ENCODE peak calls at places on chromosomes 16 and 17, in four cellular contexts. A, R, H and D are unnamed samples.

GRCh38 chr17:42002792-42003301 is 14.4 kb downstream of the DNAJC7 start:
- DNase-seq in A (peak), R (no peak), H (no peak), D (peak)

GRCh38 chr16:6165330-6165984 is 1067.9 kb upstream of the EEF2KMT start:
- DNase-seq in R (no peak), A (peak), H (no peak), D (no peak)

GRCh38 chr16:2858245-2859025 is 465 bp upstream of the PRSS22 start:
- DNase-seq in A (no peak), R (peak), H (no peak), D (no peak)

GRCh38 chr16:78775161-78775561 is 675.7 kb downstream of the WWOX start:
- DNase-seq in A (no peak), R (no peak), H (no peak), D (no peak)

GRCh38 chr16:54281535-54282201 is 4.9 kb downstream of the IRX3 start:
- DNase-seq in R (peak), H (no peak), A (no peak), D (no peak)

GRCh38 chr16:67237396-67238277 is 9.6 kb downstream of the FHOD1 start:
- DNase-seq in H (no peak), A (no peak), R (no peak), D (no peak)

GRCh38 chr17:9676084-9676483 is 30.8 kb downstream of the USP43 start:
- DNase-seq in R (no peak), H (no peak), A (peak), D (no peak)

GRCh38 chr16:2242598-2242997 is 6.4 kb downstream of the DNASE1L2 start:
- DNase-seq in A (no peak), R (no peak), H (no peak), D (no peak)

GRCh38 chr17:82297280-82297803 is 20.1 kb downstream of the CD7 start:
- DNase-seq in R (no peak), H (peak), A (peak), D (peak)

GRCh38 chr17:13114601-13115024 is 96.8 kb upstream of the ELAC2 start:
- DNase-seq in R (peak), H (peak), A (peak), D (no peak)

GRCh38 chr17:41489531-41489930 is at the start of gene KRT36:
- DNase-seq in R (no peak), H (no peak), A (no peak), D (no peak)

GRCh38 chr17:50903604-50904521 is 37.7 kb upstream of the TOB1 start:
- DNase-seq in R (no peak), A (no peak), H (no peak), D (no peak)

GRCh38 chr16:28616636-28617035 is 6.8 kb upstream of the SULT1A1 start:
- DNase-seq in H (no peak), R (no peak), A (no peak), D (no peak)

GRCh38 chr17:82244413-82245140 is 15.7 kb downstream of the SLC16A3 start:
- DNase-seq in R (no peak), A (peak), H (peak), D (peak)

GRCh38 chr16:87851141-87851587 is 18.1 kb downstream of the SLC7A5 start:
- DNase-seq in H (no peak), R (no peak), A (no peak), D (no peak)

GRCh38 chr16:89256651-89257254 is 39.2 kb downstream of the ZNF778 start:
- DNase-seq in A (no peak), H (no peak), R (peak), D (peak)

GRCh38 chr17:78884148-78884870 is 18.7 kb downstream of the CEP295NL start:
- DNase-seq in R (no peak), A (no peak), H (no peak), D (no peak)

GRCh38 chr16:49491736-49492089 is 118.1 kb downstream of the C16orf78 start:
- DNase-seq in A (peak), R (peak), H (no peak), D (peak)

GRCh38 chr17:19376799-19377198 is 1.5 kb upstream of the MAPK7 start:
- DNase-seq in H (no peak), A (no peak), R (no peak), D (no peak)

GRCh38 chr16:82741073-82741615 is 114.4 kb downstream of the CDH13 start:
- DNase-seq in H (no peak), A (no peak), R (no peak), D (no peak)

GRCh38 chr16:4883501-4883900 is 36.2 kb downstream of the UBN1 start:
- DNase-seq in R (no peak), H (no peak), A (no peak), D (no peak)

GRCh38 chr16:4884972-4885874 is 37.9 kb downstream of the UBN1 start:
- DNase-seq in H (no peak), R (no peak), A (no peak), D (no peak)

GRCh38 chr16:4882261-4882632 is 35.0 kb downstream of the UBN1 start:
- DNase-seq in A (no peak), R (no peak), H (no peak), D (peak)

GRCh38 chr16:4884209-4884608 is 36.9 kb downstream of the UBN1 start:
- DNase-seq in A (no peak), H (no peak), R (no peak), D (no peak)

DNA sequence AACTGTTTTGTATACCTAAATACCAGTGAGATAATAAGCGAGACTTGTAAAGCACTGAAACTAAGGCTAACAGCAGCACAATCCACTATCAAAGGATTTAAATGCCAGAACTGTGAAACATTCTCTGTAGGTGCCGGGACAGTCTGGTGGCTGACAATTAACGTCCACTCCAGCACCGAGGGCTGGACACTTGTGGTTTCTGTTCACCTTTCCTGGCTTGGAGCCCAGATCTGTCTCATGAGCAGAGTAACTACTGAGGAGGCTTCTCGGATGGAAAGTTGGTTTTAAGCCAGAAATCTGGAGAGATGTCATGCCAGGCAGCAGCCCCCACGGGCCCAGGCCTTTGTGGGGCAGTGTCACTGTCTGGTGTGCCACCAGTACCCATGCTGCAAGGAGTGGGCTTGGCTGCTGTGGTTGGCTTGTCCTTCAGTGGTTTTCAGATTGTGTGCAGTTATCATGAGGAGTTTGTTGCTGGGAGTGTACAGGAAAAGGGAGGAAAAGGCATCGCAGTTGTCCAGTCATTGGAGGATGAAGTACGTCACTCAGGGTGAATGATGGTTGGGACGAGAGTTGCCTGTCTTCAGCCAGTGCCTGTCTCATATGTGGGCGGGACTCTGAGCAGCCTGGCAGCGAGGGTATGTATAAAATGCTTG is 35.5 kb downstream of the UBN1 start:
- DNase-seq in R (no peak), A (no peak), H (no peak), D (no peak)
- TF ChIP-seq MAX in R (no peak), A (no peak), H (no peak), D (no peak)

DNA sequence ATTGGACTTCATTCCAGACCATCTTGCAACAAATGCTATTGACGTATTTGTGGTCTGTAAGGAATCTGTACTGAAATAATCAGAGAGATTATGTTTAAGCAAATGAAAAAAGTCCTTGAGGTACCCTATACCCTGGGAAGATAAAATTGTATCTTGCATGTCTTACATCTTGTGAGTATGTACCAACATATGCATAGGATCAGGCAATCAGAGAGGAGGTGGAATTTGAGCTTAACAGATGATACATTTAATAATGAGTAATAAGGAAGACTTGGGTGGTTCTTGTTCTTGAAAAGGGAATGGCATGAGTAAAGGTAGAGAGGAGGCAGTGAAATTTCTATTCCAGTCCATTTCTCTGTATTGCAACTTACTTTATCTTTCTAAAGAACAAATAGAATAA is 10.6 kb downstream of the MOSMO start:
- DNase-seq in A (no peak), R (no peak), H (no peak), D (no peak)
- TF ChIP-seq MAX in A (no peak), R (no peak), H (no peak), D (no peak)

DNA sequence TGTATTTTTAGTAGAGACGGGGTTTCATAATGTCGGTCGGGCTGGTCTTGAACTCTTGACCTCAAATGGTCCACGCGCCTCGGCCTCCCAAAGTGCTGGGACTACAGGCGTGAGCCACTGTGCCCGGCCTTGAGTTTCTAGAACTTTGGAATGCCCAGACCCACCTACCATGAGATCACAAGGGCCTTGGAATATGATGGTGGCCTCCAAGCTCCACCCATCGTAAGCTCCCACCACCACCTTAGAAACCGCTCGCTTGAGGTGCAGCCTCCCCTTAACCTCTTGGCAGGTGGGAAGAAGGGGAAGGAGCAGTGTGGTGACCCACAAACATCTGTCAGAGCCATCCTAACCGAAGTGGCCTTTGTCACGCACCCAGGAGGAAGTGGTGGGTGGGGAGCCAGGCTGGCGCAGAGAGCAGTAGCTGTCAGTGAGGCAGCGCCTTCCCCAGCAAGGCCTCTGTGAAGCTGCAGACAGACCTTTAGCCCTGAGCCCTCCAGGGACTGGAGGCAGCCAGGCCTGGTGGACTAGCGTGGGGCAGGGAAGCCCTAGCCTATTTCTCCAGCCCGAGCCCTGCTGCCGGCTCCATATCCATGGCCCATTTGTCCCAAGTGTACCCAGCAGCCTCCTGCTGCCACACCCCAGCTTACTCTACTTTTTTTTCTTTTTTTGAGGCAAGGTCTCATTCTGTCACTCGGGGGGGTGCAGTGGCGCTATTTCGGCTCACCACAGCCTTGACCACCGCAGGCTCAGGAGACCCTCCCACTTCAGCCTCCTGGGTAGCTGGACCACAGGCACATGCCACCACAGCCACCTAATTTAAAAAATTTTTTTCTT is 13.1 kb upstream of the SEPHS2 start:
- DNase-seq in R (no peak), A (no peak), H (no peak), D (no peak)
- TF ChIP-seq MAX in R (no peak), A (no peak), H (no peak), D (no peak)

GRCh38 chr17:58402047-58402446 is 15.3 kb downstream of the RNF43 start:
- DNase-seq in R (no peak), A (no peak), H (no peak), D (no peak)
- TF ChIP-seq MAX in R (no peak), A (no peak), H (no peak), D (no peak)

DNA sequence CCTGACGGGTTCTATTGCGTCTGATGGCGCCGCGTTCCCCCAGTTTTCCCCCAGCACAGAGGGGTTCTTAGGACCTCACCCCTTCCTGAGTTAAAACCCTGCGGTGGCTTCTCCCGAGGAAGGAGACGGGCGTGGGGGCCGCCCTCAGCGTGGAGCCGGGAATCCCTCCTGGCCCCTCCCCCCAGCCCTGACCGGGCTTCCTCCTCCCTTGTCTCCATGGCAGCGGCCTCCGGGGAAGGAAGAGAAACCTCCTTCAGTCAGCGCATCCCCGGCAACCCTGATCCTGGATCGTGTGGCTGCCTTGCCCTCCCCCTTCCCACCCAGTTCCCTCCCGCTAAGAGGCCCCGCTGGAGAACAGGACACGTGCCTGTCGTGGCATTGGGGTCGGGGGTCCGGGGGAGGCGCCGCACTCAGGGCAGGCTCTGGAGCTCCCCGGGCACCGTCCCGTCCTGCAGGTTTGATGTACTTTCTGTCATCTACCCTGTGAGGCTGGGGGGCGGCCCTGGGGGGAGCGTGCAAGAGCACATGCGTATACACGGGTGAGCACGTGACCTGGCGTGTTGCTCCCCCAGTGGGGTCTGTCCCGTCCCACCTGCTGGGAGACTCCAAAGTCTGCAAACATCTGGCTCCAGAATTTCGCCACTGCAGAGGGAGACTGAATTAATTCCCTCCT is 30.5 kb downstream of the CACNA1H start:
- DNase-seq in R (peak), H (no peak), A (peak), D (peak)
- TF ChIP-seq MAX in R (no peak), H (no peak), A (peak), D (no peak)